ENCODE peak calls at places on chromosome 6, in seven cellular contexts. One of them, this sample, is unnamed.

GRCh38 chr6:35392111-35392702 is 49.8 kb downstream of the PPARD start:
- ATAC-seq in T-helper 17 cell: no peak
- ATAC-seq in stimulated activated effector memory CD8-positive, alpha-beta T cell treated with anti-CD3 and anti-CD28 coated beads, Interleukin-12 subunit alpha, Interleukin-12 subunit beta, amount 100 ng/mL, for 72 hours: no peak
- ATAC-seq in lower lobe of right lung: peak
- ATAC-seq in activated naive CD8-positive, alpha-beta T cell treated with anti-CD3 and anti-CD28 coated beads, Interleukin-2, amount 10 ng/mL, durations not matched to agents 7 days and 5 days: no peak
- ATAC-seq in lung: peak
- ATAC-seq in activated CD8-positive, alpha-beta memory T cell treated with anti-CD3 and anti-CD28 coated beads, Interleukin-2, amount 10 ng/mL, durations not matched to agents 7 days and 5 days: no peak
- ATAC-seq in this sample: no peak

GRCh38 chr6:19538086-19538485 is 299.1 kb upstream of the ID4 start:
- ATAC-seq in activated naive CD8-positive, alpha-beta T cell treated with anti-CD3 and anti-CD28 coated beads, Interleukin-2, amount 10 ng/mL, durations not matched to agents 7 days and 5 days: no peak
- ATAC-seq in stimulated activated effector memory CD8-positive, alpha-beta T cell treated with anti-CD3 and anti-CD28 coated beads, Interleukin-12 subunit alpha, Interleukin-12 subunit beta, amount 100 ng/mL, for 72 hours: peak
- ATAC-seq in lower lobe of right lung: peak
- ATAC-seq in activated CD8-positive, alpha-beta memory T cell treated with anti-CD3 and anti-CD28 coated beads, Interleukin-2, amount 10 ng/mL, durations not matched to agents 7 days and 5 days: no peak
- ATAC-seq in T-helper 17 cell: no peak
- ATAC-seq in lung: no peak
- ATAC-seq in this sample: no peak

GRCh38 chr6:53441035-53441493 is 92.3 kb upstream of the ELOVL5 start:
- ATAC-seq in activated CD8-positive, alpha-beta memory T cell treated with anti-CD3 and anti-CD28 coated beads, Interleukin-2, amount 10 ng/mL, durations not matched to agents 7 days and 5 days: peak
- ATAC-seq in T-helper 17 cell: no peak
- ATAC-seq in activated naive CD8-positive, alpha-beta T cell treated with anti-CD3 and anti-CD28 coated beads, Interleukin-2, amount 10 ng/mL, durations not matched to agents 7 days and 5 days: no peak
- ATAC-seq in lung: no peak
- ATAC-seq in stimulated activated effector memory CD8-positive, alpha-beta T cell treated with anti-CD3 and anti-CD28 coated beads, Interleukin-12 subunit alpha, Interleukin-12 subunit beta, amount 100 ng/mL, for 72 hours: peak
- ATAC-seq in lower lobe of right lung: no peak
- ATAC-seq in this sample: peak

GRCh38 chr6:25503686-25504085 is 148.3 kb upstream of the SCGN start:
- ATAC-seq in activated naive CD8-positive, alpha-beta T cell treated with anti-CD3 and anti-CD28 coated beads, Interleukin-2, amount 10 ng/mL, durations not matched to agents 7 days and 5 days: no peak
- ATAC-seq in activated CD8-positive, alpha-beta memory T cell treated with anti-CD3 and anti-CD28 coated beads, Interleukin-2, amount 10 ng/mL, durations not matched to agents 7 days and 5 days: no peak
- ATAC-seq in T-helper 17 cell: no peak
- ATAC-seq in lower lobe of right lung: no peak
- ATAC-seq in stimulated activated effector memory CD8-positive, alpha-beta T cell treated with anti-CD3 and anti-CD28 coated beads, Interleukin-12 subunit alpha, Interleukin-12 subunit beta, amount 100 ng/mL, for 72 hours: no peak
- ATAC-seq in lung: no peak
- ATAC-seq in this sample: no peak

GRCh38 chr6:80872951-80873308 is 766.5 kb downstream of the BCKDHB start:
- ATAC-seq in activated naive CD8-positive, alpha-beta T cell treated with anti-CD3 and anti-CD28 coated beads, Interleukin-2, amount 10 ng/mL, durations not matched to agents 7 days and 5 days: no peak
- ATAC-seq in lower lobe of right lung: no peak
- ATAC-seq in T-helper 17 cell: no peak
- ATAC-seq in activated CD8-positive, alpha-beta memory T cell treated with anti-CD3 and anti-CD28 coated beads, Interleukin-2, amount 10 ng/mL, durations not matched to agents 7 days and 5 days: no peak
- ATAC-seq in stimulated activated effector memory CD8-positive, alpha-beta T cell treated with anti-CD3 and anti-CD28 coated beads, Interleukin-12 subunit alpha, Interleukin-12 subunit beta, amount 100 ng/mL, for 72 hours: no peak
- ATAC-seq in lung: no peak
- ATAC-seq in this sample: no peak

GRCh38 chr6:100573169-100573568 is 108.4 kb upstream of the SIM1 start:
- ATAC-seq in activated naive CD8-positive, alpha-beta T cell treated with anti-CD3 and anti-CD28 coated beads, Interleukin-2, amount 10 ng/mL, durations not matched to agents 7 days and 5 days: no peak
- ATAC-seq in lung: no peak
- ATAC-seq in lower lobe of right lung: no peak
- ATAC-seq in stimulated activated effector memory CD8-positive, alpha-beta T cell treated with anti-CD3 and anti-CD28 coated beads, Interleukin-12 subunit alpha, Interleukin-12 subunit beta, amount 100 ng/mL, for 72 hours: no peak
- ATAC-seq in activated CD8-positive, alpha-beta memory T cell treated with anti-CD3 and anti-CD28 coated beads, Interleukin-2, amount 10 ng/mL, durations not matched to agents 7 days and 5 days: no peak
- ATAC-seq in T-helper 17 cell: no peak
- ATAC-seq in this sample: no peak

GRCh38 chr6:50272611-50273010 is 222.9 kb upstream of the DEFB112 start:
- ATAC-seq in activated naive CD8-positive, alpha-beta T cell treated with anti-CD3 and anti-CD28 coated beads, Interleukin-2, amount 10 ng/mL, durations not matched to agents 7 days and 5 days: no peak
- ATAC-seq in lower lobe of right lung: no peak
- ATAC-seq in activated CD8-positive, alpha-beta memory T cell treated with anti-CD3 and anti-CD28 coated beads, Interleukin-2, amount 10 ng/mL, durations not matched to agents 7 days and 5 days: no peak
- ATAC-seq in stimulated activated effector memory CD8-positive, alpha-beta T cell treated with anti-CD3 and anti-CD28 coated beads, Interleukin-12 subunit alpha, Interleukin-12 subunit beta, amount 100 ng/mL, for 72 hours: no peak
- ATAC-seq in lung: no peak
- ATAC-seq in T-helper 17 cell: no peak
- ATAC-seq in this sample: no peak

GRCh38 chr6:56370127-56370540 is 122.8 kb upstream of the COL21A1 start:
- ATAC-seq in activated naive CD8-positive, alpha-beta T cell treated with anti-CD3 and anti-CD28 coated beads, Interleukin-2, amount 10 ng/mL, durations not matched to agents 7 days and 5 days: no peak
- ATAC-seq in lower lobe of right lung: peak
- ATAC-seq in lung: no peak
- ATAC-seq in T-helper 17 cell: no peak
- ATAC-seq in activated CD8-positive, alpha-beta memory T cell treated with anti-CD3 and anti-CD28 coated beads, Interleukin-2, amount 10 ng/mL, durations not matched to agents 7 days and 5 days: no peak
- ATAC-seq in stimulated activated effector memory CD8-positive, alpha-beta T cell treated with anti-CD3 and anti-CD28 coated beads, Interleukin-12 subunit alpha, Interleukin-12 subunit beta, amount 100 ng/mL, for 72 hours: no peak
- ATAC-seq in this sample: no peak

GRCh38 chr6:166408936-166409755 is 26.4 kb upstream of the MPC1 start:
- ATAC-seq in activated CD8-positive, alpha-beta memory T cell treated with anti-CD3 and anti-CD28 coated beads, Interleukin-2, amount 10 ng/mL, durations not matched to agents 7 days and 5 days: no peak
- ATAC-seq in lower lobe of right lung: no peak
- ATAC-seq in stimulated activated effector memory CD8-positive, alpha-beta T cell treated with anti-CD3 and anti-CD28 coated beads, Interleukin-12 subunit alpha, Interleukin-12 subunit beta, amount 100 ng/mL, for 72 hours: no peak
- ATAC-seq in lung: no peak
- ATAC-seq in activated naive CD8-positive, alpha-beta T cell treated with anti-CD3 and anti-CD28 coated beads, Interleukin-2, amount 10 ng/mL, durations not matched to agents 7 days and 5 days: no peak
- ATAC-seq in T-helper 17 cell: no peak
- ATAC-seq in this sample: no peak

GRCh38 chr6:75491302-75491701 is 2.3 kb downstream of the FILIP1 start:
- ATAC-seq in lung: no peak
- ATAC-seq in stimulated activated effector memory CD8-positive, alpha-beta T cell treated with anti-CD3 and anti-CD28 coated beads, Interleukin-12 subunit alpha, Interleukin-12 subunit beta, amount 100 ng/mL, for 72 hours: no peak
- ATAC-seq in activated CD8-positive, alpha-beta memory T cell treated with anti-CD3 and anti-CD28 coated beads, Interleukin-2, amount 10 ng/mL, durations not matched to agents 7 days and 5 days: no peak
- ATAC-seq in T-helper 17 cell: no peak
- ATAC-seq in activated naive CD8-positive, alpha-beta T cell treated with anti-CD3 and anti-CD28 coated beads, Interleukin-2, amount 10 ng/mL, durations not matched to agents 7 days and 5 days: no peak
- ATAC-seq in lower lobe of right lung: no peak
- ATAC-seq in this sample: no peak

GRCh38 chr6:130848945-130849344 is 21.7 kb downstream of the SMLR1 start:
- ATAC-seq in T-helper 17 cell: peak
- ATAC-seq in activated naive CD8-positive, alpha-beta T cell treated with anti-CD3 and anti-CD28 coated beads, Interleukin-2, amount 10 ng/mL, durations not matched to agents 7 days and 5 days: peak
- ATAC-seq in activated CD8-positive, alpha-beta memory T cell treated with anti-CD3 and anti-CD28 coated beads, Interleukin-2, amount 10 ng/mL, durations not matched to agents 7 days and 5 days: peak
- ATAC-seq in lower lobe of right lung: peak
- ATAC-seq in lung: no peak
- ATAC-seq in stimulated activated effector memory CD8-positive, alpha-beta T cell treated with anti-CD3 and anti-CD28 coated beads, Interleukin-12 subunit alpha, Interleukin-12 subunit beta, amount 100 ng/mL, for 72 hours: peak
- ATAC-seq in this sample: peak

GRCh38 chr6:163416380-163416629 is 1.8 kb downstream of the QKI start:
- ATAC-seq in stimulated activated effector memory CD8-positive, alpha-beta T cell treated with anti-CD3 and anti-CD28 coated beads, Interleukin-12 subunit alpha, Interleukin-12 subunit beta, amount 100 ng/mL, for 72 hours: no peak
- ATAC-seq in T-helper 17 cell: no peak
- ATAC-seq in lower lobe of right lung: no peak
- ATAC-seq in lung: no peak
- ATAC-seq in activated CD8-positive, alpha-beta memory T cell treated with anti-CD3 and anti-CD28 coated beads, Interleukin-2, amount 10 ng/mL, durations not matched to agents 7 days and 5 days: no peak
- ATAC-seq in activated naive CD8-positive, alpha-beta T cell treated with anti-CD3 and anti-CD28 coated beads, Interleukin-2, amount 10 ng/mL, durations not matched to agents 7 days and 5 days: no peak
- ATAC-seq in this sample: no peak

GRCh38 chr6:107318100-107318736 is 141.1 kb downstream of the PDSS2 start:
- ATAC-seq in stimulated activated effector memory CD8-positive, alpha-beta T cell treated with anti-CD3 and anti-CD28 coated beads, Interleukin-12 subunit alpha, Interleukin-12 subunit beta, amount 100 ng/mL, for 72 hours: peak
- ATAC-seq in activated CD8-positive, alpha-beta memory T cell treated with anti-CD3 and anti-CD28 coated beads, Interleukin-2, amount 10 ng/mL, durations not matched to agents 7 days and 5 days: peak
- ATAC-seq in lung: peak
- ATAC-seq in T-helper 17 cell: peak
- ATAC-seq in activated naive CD8-positive, alpha-beta T cell treated with anti-CD3 and anti-CD28 coated beads, Interleukin-2, amount 10 ng/mL, durations not matched to agents 7 days and 5 days: peak
- ATAC-seq in lower lobe of right lung: peak
- ATAC-seq in this sample: peak

GRCh38 chr6:69913361-69913760 is 47.0 kb downstream of the COL19A1 start:
- ATAC-seq in stimulated activated effector memory CD8-positive, alpha-beta T cell treated with anti-CD3 and anti-CD28 coated beads, Interleukin-12 subunit alpha, Interleukin-12 subunit beta, amount 100 ng/mL, for 72 hours: no peak
- ATAC-seq in T-helper 17 cell: no peak
- ATAC-seq in lower lobe of right lung: no peak
- ATAC-seq in lung: no peak
- ATAC-seq in activated naive CD8-positive, alpha-beta T cell treated with anti-CD3 and anti-CD28 coated beads, Interleukin-2, amount 10 ng/mL, durations not matched to agents 7 days and 5 days: no peak
- ATAC-seq in activated CD8-positive, alpha-beta memory T cell treated with anti-CD3 and anti-CD28 coated beads, Interleukin-2, amount 10 ng/mL, durations not matched to agents 7 days and 5 days: no peak
- ATAC-seq in this sample: no peak

GRCh38 chr6:75368151-75368779 is 83.7 kb upstream of the TMEM30A start:
- ATAC-seq in lung: peak
- ATAC-seq in T-helper 17 cell: no peak
- ATAC-seq in lower lobe of right lung: peak
- ATAC-seq in stimulated activated effector memory CD8-positive, alpha-beta T cell treated with anti-CD3 and anti-CD28 coated beads, Interleukin-12 subunit alpha, Interleukin-12 subunit beta, amount 100 ng/mL, for 72 hours: no peak
- ATAC-seq in activated CD8-positive, alpha-beta memory T cell treated with anti-CD3 and anti-CD28 coated beads, Interleukin-2, amount 10 ng/mL, durations not matched to agents 7 days and 5 days: peak
- ATAC-seq in activated naive CD8-positive, alpha-beta T cell treated with anti-CD3 and anti-CD28 coated beads, Interleukin-2, amount 10 ng/mL, durations not matched to agents 7 days and 5 days: no peak
- ATAC-seq in this sample: no peak

GRCh38 chr6:83153958-83154357 is 39.1 kb downstream of the PGM3 start:
- ATAC-seq in activated naive CD8-positive, alpha-beta T cell treated with anti-CD3 and anti-CD28 coated beads, Interleukin-2, amount 10 ng/mL, durations not matched to agents 7 days and 5 days: no peak
- ATAC-seq in lung: no peak
- ATAC-seq in lower lobe of right lung: no peak
- ATAC-seq in stimulated activated effector memory CD8-positive, alpha-beta T cell treated with anti-CD3 and anti-CD28 coated beads, Interleukin-12 subunit alpha, Interleukin-12 subunit beta, amount 100 ng/mL, for 72 hours: no peak
- ATAC-seq in T-helper 17 cell: no peak
- ATAC-seq in activated CD8-positive, alpha-beta memory T cell treated with anti-CD3 and anti-CD28 coated beads, Interleukin-2, amount 10 ng/mL, durations not matched to agents 7 days and 5 days: no peak
- ATAC-seq in this sample: no peak

GRCh38 chr6:155455766-155456165 is at the start of gene NOX3:
- ATAC-seq in stimulated activated effector memory CD8-positive, alpha-beta T cell treated with anti-CD3 and anti-CD28 coated beads, Interleukin-12 subunit alpha, Interleukin-12 subunit beta, amount 100 ng/mL, for 72 hours: no peak
- ATAC-seq in lower lobe of right lung: no peak
- ATAC-seq in lung: no peak
- ATAC-seq in activated naive CD8-positive, alpha-beta T cell treated with anti-CD3 and anti-CD28 coated beads, Interleukin-2, amount 10 ng/mL, durations not matched to agents 7 days and 5 days: no peak
- ATAC-seq in T-helper 17 cell: no peak
- ATAC-seq in activated CD8-positive, alpha-beta memory T cell treated with anti-CD3 and anti-CD28 coated beads, Interleukin-2, amount 10 ng/mL, durations not matched to agents 7 days and 5 days: no peak
- ATAC-seq in this sample: no peak

GRCh38 chr6:161228096-161228495 is 45.8 kb downstream of the AGPAT4 start:
- ATAC-seq in lower lobe of right lung: no peak
- ATAC-seq in lung: no peak
- ATAC-seq in activated CD8-positive, alpha-beta memory T cell treated with anti-CD3 and anti-CD28 coated beads, Interleukin-2, amount 10 ng/mL, durations not matched to agents 7 days and 5 days: no peak
- ATAC-seq in stimulated activated effector memory CD8-positive, alpha-beta T cell treated with anti-CD3 and anti-CD28 coated beads, Interleukin-12 subunit alpha, Interleukin-12 subunit beta, amount 100 ng/mL, for 72 hours: peak
- ATAC-seq in activated naive CD8-positive, alpha-beta T cell treated with anti-CD3 and anti-CD28 coated beads, Interleukin-2, amount 10 ng/mL, durations not matched to agents 7 days and 5 days: no peak
- ATAC-seq in T-helper 17 cell: no peak
- ATAC-seq in this sample: no peak

GRCh38 chr6:107589199-107589598 is 99.3 kb downstream of the SOBP start:
- ATAC-seq in T-helper 17 cell: no peak
- ATAC-seq in stimulated activated effector memory CD8-positive, alpha-beta T cell treated with anti-CD3 and anti-CD28 coated beads, Interleukin-12 subunit alpha, Interleukin-12 subunit beta, amount 100 ng/mL, for 72 hours: no peak
- ATAC-seq in activated CD8-positive, alpha-beta memory T cell treated with anti-CD3 and anti-CD28 coated beads, Interleukin-2, amount 10 ng/mL, durations not matched to agents 7 days and 5 days: no peak
- ATAC-seq in lung: no peak
- ATAC-seq in lower lobe of right lung: no peak
- ATAC-seq in activated naive CD8-positive, alpha-beta T cell treated with anti-CD3 and anti-CD28 coated beads, Interleukin-2, amount 10 ng/mL, durations not matched to agents 7 days and 5 days: no peak
- ATAC-seq in this sample: no peak

GRCh38 chr6:80440496-80441160 is 334.2 kb downstream of the BCKDHB start:
- ATAC-seq in lung: no peak
- ATAC-seq in activated naive CD8-positive, alpha-beta T cell treated with anti-CD3 and anti-CD28 coated beads, Interleukin-2, amount 10 ng/mL, durations not matched to agents 7 days and 5 days: no peak
- ATAC-seq in stimulated activated effector memory CD8-positive, alpha-beta T cell treated with anti-CD3 and anti-CD28 coated beads, Interleukin-12 subunit alpha, Interleukin-12 subunit beta, amount 100 ng/mL, for 72 hours: no peak
- ATAC-seq in activated CD8-positive, alpha-beta memory T cell treated with anti-CD3 and anti-CD28 coated beads, Interleukin-2, amount 10 ng/mL, durations not matched to agents 7 days and 5 days: no peak
- ATAC-seq in lower lobe of right lung: no peak
- ATAC-seq in T-helper 17 cell: no peak
- ATAC-seq in this sample: no peak

GRCh38 chr6:107673076-107673494 is 151.0 kb downstream of the SCML4 start:
- ATAC-seq in activated naive CD8-positive, alpha-beta T cell treated with anti-CD3 and anti-CD28 coated beads, Interleukin-2, amount 10 ng/mL, durations not matched to agents 7 days and 5 days: no peak
- ATAC-seq in T-helper 17 cell: no peak
- ATAC-seq in lung: no peak
- ATAC-seq in stimulated activated effector memory CD8-positive, alpha-beta T cell treated with anti-CD3 and anti-CD28 coated beads, Interleukin-12 subunit alpha, Interleukin-12 subunit beta, amount 100 ng/mL, for 72 hours: no peak
- ATAC-seq in lower lobe of right lung: peak
- ATAC-seq in activated CD8-positive, alpha-beta memory T cell treated with anti-CD3 and anti-CD28 coated beads, Interleukin-2, amount 10 ng/mL, durations not matched to agents 7 days and 5 days: no peak
- ATAC-seq in this sample: no peak

GRCh38 chr6:168526841-168527281 is 85.9 kb downstream of the SMOC2 start:
- ATAC-seq in T-helper 17 cell: no peak
- ATAC-seq in stimulated activated effector memory CD8-positive, alpha-beta T cell treated with anti-CD3 and anti-CD28 coated beads, Interleukin-12 subunit alpha, Interleukin-12 subunit beta, amount 100 ng/mL, for 72 hours: no peak
- ATAC-seq in lower lobe of right lung: peak
- ATAC-seq in lung: no peak
- ATAC-seq in activated CD8-positive, alpha-beta memory T cell treated with anti-CD3 and anti-CD28 coated beads, Interleukin-2, amount 10 ng/mL, durations not matched to agents 7 days and 5 days: no peak
- ATAC-seq in activated naive CD8-positive, alpha-beta T cell treated with anti-CD3 and anti-CD28 coated beads, Interleukin-2, amount 10 ng/mL, durations not matched to agents 7 days and 5 days: no peak
- ATAC-seq in this sample: no peak

GRCh38 chr6:25193147-25193864 is 85.9 kb upstream of the CARMIL1 start:
- ATAC-seq in T-helper 17 cell: no peak
- ATAC-seq in activated naive CD8-positive, alpha-beta T cell treated with anti-CD3 and anti-CD28 coated beads, Interleukin-2, amount 10 ng/mL, durations not matched to agents 7 days and 5 days: no peak
- ATAC-seq in stimulated activated effector memory CD8-positive, alpha-beta T cell treated with anti-CD3 and anti-CD28 coated beads, Interleukin-12 subunit alpha, Interleukin-12 subunit beta, amount 100 ng/mL, for 72 hours: no peak
- ATAC-seq in lower lobe of right lung: peak
- ATAC-seq in lung: peak
- ATAC-seq in activated CD8-positive, alpha-beta memory T cell treated with anti-CD3 and anti-CD28 coated beads, Interleukin-2, amount 10 ng/mL, durations not matched to agents 7 days and 5 days: no peak
- ATAC-seq in this sample: no peak

GRCh38 chr6:8082954-8083858 is 19.0 kb upstream of the BLOC1S5 start:
- ATAC-seq in lung: peak
- ATAC-seq in activated naive CD8-positive, alpha-beta T cell treated with anti-CD3 and anti-CD28 coated beads, Interleukin-2, amount 10 ng/mL, durations not matched to agents 7 days and 5 days: no peak
- ATAC-seq in activated CD8-positive, alpha-beta memory T cell treated with anti-CD3 and anti-CD28 coated beads, Interleukin-2, amount 10 ng/mL, durations not matched to agents 7 days and 5 days: no peak
- ATAC-seq in T-helper 17 cell: no peak
- ATAC-seq in lower lobe of right lung: peak
- ATAC-seq in stimulated activated effector memory CD8-positive, alpha-beta T cell treated with anti-CD3 and anti-CD28 coated beads, Interleukin-12 subunit alpha, Interleukin-12 subunit beta, amount 100 ng/mL, for 72 hours: peak
- ATAC-seq in this sample: peak

GRCh38 chr6:151553416-151554158 is 59.8 kb downstream of the CCDC170 start:
- ATAC-seq in stimulated activated effector memory CD8-positive, alpha-beta T cell treated with anti-CD3 and anti-CD28 coated beads, Interleukin-12 subunit alpha, Interleukin-12 subunit beta, amount 100 ng/mL, for 72 hours: no peak
- ATAC-seq in activated naive CD8-positive, alpha-beta T cell treated with anti-CD3 and anti-CD28 coated beads, Interleukin-2, amount 10 ng/mL, durations not matched to agents 7 days and 5 days: no peak
- ATAC-seq in T-helper 17 cell: no peak
- ATAC-seq in activated CD8-positive, alpha-beta memory T cell treated with anti-CD3 and anti-CD28 coated beads, Interleukin-2, amount 10 ng/mL, durations not matched to agents 7 days and 5 days: no peak
- ATAC-seq in lower lobe of right lung: no peak
- ATAC-seq in lung: no peak
- ATAC-seq in this sample: no peak

GRCh38 chr6:137416376-137417109 is 77.7 kb downstream of the OLIG3 start:
- ATAC-seq in stimulated activated effector memory CD8-positive, alpha-beta T cell treated with anti-CD3 and anti-CD28 coated beads, Interleukin-12 subunit alpha, Interleukin-12 subunit beta, amount 100 ng/mL, for 72 hours: no peak
- ATAC-seq in lower lobe of right lung: no peak
- ATAC-seq in T-helper 17 cell: no peak
- ATAC-seq in activated CD8-positive, alpha-beta memory T cell treated with anti-CD3 and anti-CD28 coated beads, Interleukin-2, amount 10 ng/mL, durations not matched to agents 7 days and 5 days: no peak
- ATAC-seq in lung: no peak
- ATAC-seq in activated naive CD8-positive, alpha-beta T cell treated with anti-CD3 and anti-CD28 coated beads, Interleukin-2, amount 10 ng/mL, durations not matched to agents 7 days and 5 days: no peak
- ATAC-seq in this sample: no peak

This sample was measured in activated CD4-positive, CD25-positive, alpha-beta regulatory T cell treated with anti-CD3 and anti-CD28 coated beads, Interleukin-2, amount 50 U/mL, for 24 hours.